ENCODE peak calls at places on chromosome 16, in four cellular contexts. One of them, this sample, is unnamed.

GRCh38 chr16:49504626-49505025 is 131.0 kb downstream of the C16orf78 start:
- DNase-seq in neural progenitor cell: no peak
- DNase-seq in CD8-positive, alpha-beta T cell: no peak
- DNase-seq in fibroblast of mammary gland: no peak
- DNase-seq in this sample: no peak

GRCh38 chr16:66474750-66475199 is 47.7 kb downstream of the BEAN1 start:
- DNase-seq in neural progenitor cell: no peak
- DNase-seq in CD8-positive, alpha-beta T cell: no peak
- DNase-seq in fibroblast of mammary gland: no peak
- DNase-seq in this sample: no peak

GRCh38 chr16:77946834-77947233 is 75.5 kb upstream of the CLEC3A start:
- DNase-seq in neural progenitor cell: peak
- DNase-seq in CD8-positive, alpha-beta T cell: no peak
- DNase-seq in fibroblast of mammary gland: no peak
- DNase-seq in this sample: no peak

GRCh38 chr16:2046889-2047329 is 725 bp downstream of the NTHL1 start:
- DNase-seq in neural progenitor cell: peak
- DNase-seq in CD8-positive, alpha-beta T cell: no peak
- DNase-seq in fibroblast of mammary gland: no peak
- DNase-seq in this sample: no peak

GRCh38 chr16:2429037-2429770 is at the start of gene CCNF:
- DNase-seq in neural progenitor cell: peak
- DNase-seq in CD8-positive, alpha-beta T cell: peak
- DNase-seq in fibroblast of mammary gland: peak
- DNase-seq in this sample: peak

GRCh38 chr16:67517661-67518423 is 10.8 kb upstream of the RIPOR1 start:
- DNase-seq in neural progenitor cell: no peak
- DNase-seq in CD8-positive, alpha-beta T cell: no peak
- DNase-seq in fibroblast of mammary gland: no peak
- DNase-seq in this sample: no peak

GRCh38 chr16:17606460-17606859 is 135.7 kb upstream of the XYLT1 start:
- DNase-seq in neural progenitor cell: no peak
- DNase-seq in CD8-positive, alpha-beta T cell: no peak
- DNase-seq in fibroblast of mammary gland: no peak
- DNase-seq in this sample: peak

GRCh38 chr16:51759329-51759728 is 608.3 kb upstream of the SALL1 start:
- DNase-seq in neural progenitor cell: no peak
- DNase-seq in CD8-positive, alpha-beta T cell: no peak
- DNase-seq in fibroblast of mammary gland: no peak
- DNase-seq in this sample: no peak

GRCh38 chr16:12419151-12419550 is 384.5 kb downstream of the CPPED1 start:
- DNase-seq in neural progenitor cell: peak
- DNase-seq in CD8-positive, alpha-beta T cell: no peak
- DNase-seq in fibroblast of mammary gland: no peak
- DNase-seq in this sample: no peak

GRCh38 chr16:12417830-12418229 is 385.9 kb downstream of the CPPED1 start:
- DNase-seq in neural progenitor cell: no peak
- DNase-seq in CD8-positive, alpha-beta T cell: no peak
- DNase-seq in fibroblast of mammary gland: no peak
- DNase-seq in this sample: no peak

GRCh38 chr16:12421688-12422087 is 382.0 kb downstream of the CPPED1 start:
- DNase-seq in neural progenitor cell: no peak
- DNase-seq in CD8-positive, alpha-beta T cell: no peak
- DNase-seq in fibroblast of mammary gland: no peak
- DNase-seq in this sample: no peak

GRCh38 chr16:12420661-12421209 is 383.0 kb downstream of the CPPED1 start:
- DNase-seq in neural progenitor cell: no peak
- DNase-seq in CD8-positive, alpha-beta T cell: no peak
- DNase-seq in fibroblast of mammary gland: no peak
- DNase-seq in this sample: no peak

GRCh38 chr16:12419987-12420386 is 383.7 kb downstream of the CPPED1 start:
- DNase-seq in neural progenitor cell: no peak
- DNase-seq in CD8-positive, alpha-beta T cell: no peak
- DNase-seq in fibroblast of mammary gland: no peak
- DNase-seq in this sample: no peak
- H3K4me3 ChIP-seq in neural progenitor cell: no peak
- H3K4me3 ChIP-seq in CD8-positive, alpha-beta T cell: no peak
- H3K4me3 ChIP-seq in fibroblast of mammary gland: no peak
- H3K4me3 ChIP-seq in this sample: no peak

GRCh38 chr16:29974291-29975133 is 844 bp downstream of the TAOK2 start:
- DNase-seq in neural progenitor cell: peak
- DNase-seq in CD8-positive, alpha-beta T cell: no peak
- DNase-seq in fibroblast of mammary gland: no peak
- DNase-seq in this sample: no peak

GRCh38 chr16:29973384-29974246 is at the start of gene TAOK2:
- DNase-seq in neural progenitor cell: peak
- DNase-seq in CD8-positive, alpha-beta T cell: peak
- DNase-seq in fibroblast of mammary gland: peak
- DNase-seq in this sample: peak

GRCh38 chr16:29971304-29971703 is 2.4 kb upstream of the TAOK2 start:
- DNase-seq in neural progenitor cell: no peak
- DNase-seq in CD8-positive, alpha-beta T cell: no peak
- DNase-seq in fibroblast of mammary gland: no peak
- DNase-seq in this sample: no peak

GRCh38 chr16:29972500-29972899 is 1.2 kb upstream of the TAOK2 start:
- DNase-seq in neural progenitor cell: no peak
- DNase-seq in CD8-positive, alpha-beta T cell: no peak
- DNase-seq in fibroblast of mammary gland: no peak
- DNase-seq in this sample: no peak

GRCh38 chr16:29972992-29973383 is 680 bp upstream of the TAOK2 start:
- DNase-seq in neural progenitor cell: no peak
- DNase-seq in CD8-positive, alpha-beta T cell: no peak
- DNase-seq in fibroblast of mammary gland: no peak
- DNase-seq in this sample: no peak
- H3K4me3 ChIP-seq in neural progenitor cell: no peak
- H3K4me3 ChIP-seq in CD8-positive, alpha-beta T cell: peak
- H3K4me3 ChIP-seq in fibroblast of mammary gland: no peak
- H3K4me3 ChIP-seq in this sample: peak

GRCh38 chr16:9054460-9054859 is 37.0 kb upstream of the HAPSTR1 start:
- DNase-seq in neural progenitor cell: no peak
- DNase-seq in CD8-positive, alpha-beta T cell: no peak
- DNase-seq in fibroblast of mammary gland: peak
- DNase-seq in this sample: no peak

GRCh38 chr16:9055115-9055514 is 36.3 kb upstream of the HAPSTR1 start:
- DNase-seq in neural progenitor cell: no peak
- DNase-seq in CD8-positive, alpha-beta T cell: no peak
- DNase-seq in fibroblast of mammary gland: no peak
- DNase-seq in this sample: no peak

GRCh38 chr16:9050102-9050830 is 41.2 kb upstream of the HAPSTR1 start:
- DNase-seq in neural progenitor cell: peak
- DNase-seq in CD8-positive, alpha-beta T cell: no peak
- DNase-seq in fibroblast of mammary gland: peak
- DNase-seq in this sample: no peak

GRCh38 chr16:9055661-9056060 is 35.8 kb upstream of the HAPSTR1 start:
- DNase-seq in neural progenitor cell: no peak
- DNase-seq in CD8-positive, alpha-beta T cell: no peak
- DNase-seq in fibroblast of mammary gland: no peak
- DNase-seq in this sample: no peak

GRCh38 chr16:9053006-9053601 is 38.3 kb upstream of the HAPSTR1 start:
- DNase-seq in neural progenitor cell: peak
- DNase-seq in CD8-positive, alpha-beta T cell: no peak
- DNase-seq in fibroblast of mammary gland: peak
- DNase-seq in this sample: peak
- H3K4me3 ChIP-seq in neural progenitor cell: peak
- H3K4me3 ChIP-seq in CD8-positive, alpha-beta T cell: no peak
- H3K4me3 ChIP-seq in fibroblast of mammary gland: no peak
- H3K4me3 ChIP-seq in this sample: no peak

DNA sequence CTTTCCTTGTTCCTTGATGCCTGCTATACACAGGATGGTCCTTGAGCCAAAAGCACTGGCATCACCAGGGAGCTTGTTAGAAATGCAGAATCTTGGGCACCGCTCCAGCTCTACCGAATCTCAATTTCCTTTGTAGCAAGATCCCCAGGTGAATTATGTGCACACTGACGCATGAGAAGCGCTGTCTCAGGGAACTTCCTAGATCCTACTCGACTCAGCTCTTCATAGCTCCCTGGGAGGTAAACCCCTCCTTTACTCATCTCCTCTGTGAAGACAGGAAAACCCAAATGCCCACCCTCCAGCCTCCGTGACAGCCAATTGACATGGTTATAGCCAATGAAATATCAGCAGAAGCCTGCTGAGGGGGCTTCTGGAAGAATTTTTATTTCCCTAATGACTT is 4.1 kb downstream of the USP31 start:
- DNase-seq in neural progenitor cell: peak
- DNase-seq in CD8-positive, alpha-beta T cell: no peak
- DNase-seq in fibroblast of mammary gland: no peak
- DNase-seq in this sample: no peak
- H3K4me3 ChIP-seq in neural progenitor cell: no peak
- H3K4me3 ChIP-seq in CD8-positive, alpha-beta T cell: no peak
- H3K4me3 ChIP-seq in fibroblast of mammary gland: no peak
- H3K4me3 ChIP-seq in this sample: no peak

DNA sequence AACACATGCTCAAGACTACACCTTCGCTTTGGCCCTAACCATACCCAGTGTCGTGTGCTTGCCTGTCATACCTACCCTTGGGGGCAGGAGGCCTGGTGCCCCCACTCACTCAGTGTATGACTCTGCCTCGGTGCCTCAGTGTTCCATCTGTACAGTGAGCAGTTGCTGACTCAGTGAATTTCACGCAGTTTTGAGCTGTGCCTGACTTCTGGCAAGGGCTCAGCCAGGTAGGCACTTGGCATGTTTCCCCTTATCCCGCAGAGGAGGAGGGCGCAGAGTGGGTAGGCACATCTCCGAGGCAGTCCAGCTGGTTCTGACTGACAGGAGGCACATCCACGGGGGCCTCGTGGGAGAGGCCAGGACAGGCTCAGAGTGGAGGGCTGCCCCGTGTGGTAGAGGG is 148.9 kb upstream of the CIBAR2 start:
- DNase-seq in neural progenitor cell: no peak
- DNase-seq in CD8-positive, alpha-beta T cell: no peak
- DNase-seq in fibroblast of mammary gland: no peak
- DNase-seq in this sample: no peak
- H3K4me3 ChIP-seq in neural progenitor cell: no peak
- H3K4me3 ChIP-seq in CD8-positive, alpha-beta T cell: no peak
- H3K4me3 ChIP-seq in fibroblast of mammary gland: no peak
- H3K4me3 ChIP-seq in this sample: no peak

GRCh38 chr16:7304257-7304656 is 28.4 kb upstream of the RBFOX1 start:
- DNase-seq in neural progenitor cell: peak
- DNase-seq in CD8-positive, alpha-beta T cell: no peak
- DNase-seq in fibroblast of mammary gland: no peak
- DNase-seq in this sample: no peak

GRCh38 chr16:7304932-7305331 is 27.7 kb upstream of the RBFOX1 start:
- DNase-seq in neural progenitor cell: no peak
- DNase-seq in CD8-positive, alpha-beta T cell: no peak
- DNase-seq in fibroblast of mammary gland: no peak
- DNase-seq in this sample: no peak

GRCh38 chr16:7303677-7304200 is 28.9 kb upstream of the RBFOX1 start:
- DNase-seq in neural progenitor cell: peak
- DNase-seq in CD8-positive, alpha-beta T cell: no peak
- DNase-seq in fibroblast of mammary gland: no peak
- DNase-seq in this sample: no peak

GRCh38 chr16:7303014-7303676 is 29.5 kb upstream of the RBFOX1 start:
- DNase-seq in neural progenitor cell: peak
- DNase-seq in CD8-positive, alpha-beta T cell: no peak
- DNase-seq in fibroblast of mammary gland: no peak
- DNase-seq in this sample: no peak
- H3K4me3 ChIP-seq in neural progenitor cell: peak
- H3K4me3 ChIP-seq in CD8-positive, alpha-beta T cell: no peak
- H3K4me3 ChIP-seq in fibroblast of mammary gland: no peak
- H3K4me3 ChIP-seq in this sample: no peak

DNA sequence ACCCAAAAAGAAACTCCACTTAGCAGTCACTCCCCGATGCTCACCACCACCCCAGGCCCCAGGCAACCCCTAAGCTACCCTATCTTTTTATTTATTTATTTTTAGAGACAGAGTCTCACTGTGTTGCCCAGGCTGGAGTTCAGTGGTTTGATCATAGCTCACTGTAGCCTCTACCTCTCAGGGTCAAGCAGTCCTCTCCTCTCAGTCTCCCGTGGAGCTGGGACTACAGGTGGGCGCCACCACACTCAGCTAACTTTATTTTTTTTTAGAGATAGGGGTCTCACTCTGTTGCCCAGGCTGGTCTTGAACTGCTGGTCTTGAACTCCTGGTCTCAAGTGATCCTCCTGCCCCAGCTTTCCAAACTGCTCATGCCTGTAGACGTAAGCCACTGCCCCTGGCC is 14.7 kb upstream of the GLIS2 start:
- DNase-seq in neural progenitor cell: no peak
- DNase-seq in CD8-positive, alpha-beta T cell: no peak
- DNase-seq in fibroblast of mammary gland: no peak
- DNase-seq in this sample: no peak
- H3K4me3 ChIP-seq in neural progenitor cell: no peak
- H3K4me3 ChIP-seq in CD8-positive, alpha-beta T cell: no peak
- H3K4me3 ChIP-seq in fibroblast of mammary gland: no peak
- H3K4me3 ChIP-seq in this sample: no peak

DNA sequence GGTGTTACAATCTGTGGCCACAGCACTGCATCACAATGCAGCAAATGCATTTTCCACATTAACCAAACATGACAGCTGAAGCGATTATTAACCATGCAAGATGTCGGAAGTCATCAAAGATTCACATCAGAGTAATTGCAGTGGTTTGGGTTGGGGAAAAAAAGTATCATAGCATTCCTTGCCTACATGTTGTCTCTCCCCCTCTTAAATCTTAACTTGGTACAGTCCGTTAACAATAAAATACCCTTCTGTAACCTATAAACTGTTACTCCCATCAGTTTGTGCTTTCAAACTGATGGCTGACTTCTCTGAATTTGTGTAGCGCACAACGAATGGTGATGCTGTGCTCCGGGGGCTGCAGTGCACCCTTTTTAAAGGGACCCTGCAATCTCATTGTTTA is 51.6 kb downstream of the NUP93 start:
- DNase-seq in neural progenitor cell: no peak
- DNase-seq in CD8-positive, alpha-beta T cell: no peak
- DNase-seq in fibroblast of mammary gland: no peak
- DNase-seq in this sample: no peak
- H3K4me3 ChIP-seq in neural progenitor cell: peak
- H3K4me3 ChIP-seq in CD8-positive, alpha-beta T cell: no peak
- H3K4me3 ChIP-seq in fibroblast of mammary gland: no peak
- H3K4me3 ChIP-seq in this sample: no peak

This sample was measured in MG63.